ENCODE peak calls at places on chromosomes 3 and 15, in four cellular contexts. F, T, E and K are unnamed samples.

GRCh38 chr15:25783607-25784131 is 79.5 kb downstream of the ATP10A start:
- DNase-seq in T (peak; percentile 28), E (peak; percentile 54), F (no peak), K (no peak)

GRCh38 chr3:1048558-1048957 is 44.3 kb upstream of the CNTN6 start:
- DNase-seq in T (no peak), F (no peak), E (no peak), K (no peak)

GRCh38 chr15:71337197-71337845 is 222.1 kb downstream of the THSD4 start:
- DNase-seq in E (no peak), T (peak; percentile 88), F (no peak), K (peak; percentile 93)

GRCh38 chr15:66129561-66129960 is 124.0 kb downstream of the MEGF11 start:
- DNase-seq in E (no peak), T (peak; percentile 67), F (no peak), K (no peak)

GRCh38 chr3:56758539-56758981 is 43.2 kb downstream of the ARHGEF3 start:
- DNase-seq in E (no peak), T (peak; percentile 95), F (peak; percentile 83), K (peak; percentile 87)

GRCh38 chr15:31080618-31081017 is 20.9 kb downstream of the TRPM1 start:
- DNase-seq in F (peak; percentile 18), T (peak; percentile 26), E (peak; percentile 15), K (no peak)

GRCh38 chr3:50330330-50330729 is 2.3 kb upstream of the TUSC2 start:
- DNase-seq in T (no peak), F (no peak), E (no peak), K (no peak)

GRCh38 chr3:57079221-57079831 is 18.9 kb downstream of the SPATA12 start:
- DNase-seq in E (peak; percentile 64), F (peak; percentile 60), T (peak; percentile 61), K (peak; percentile 27)

GRCh38 chr15:96358006-96358794 is 27.7 kb downstream of the NR2F2 start:
- DNase-seq in T (peak; percentile 1), E (no peak), F (no peak), K (no peak)

GRCh38 chr15:65638681-65639089 is 16.9 kb downstream of the SLC24A1 start:
- DNase-seq in F (peak; percentile 86), T (peak; percentile 71), E (peak; percentile 83), K (peak; percentile 71)

GRCh38 chr3:166444756-166445155 is 607.5 kb upstream of the BCHE start:
- DNase-seq in T (no peak), E (no peak), F (peak; percentile 98), K (peak; percentile 94)

GRCh38 chr3:10933958-10934481 is 58.5 kb upstream of the SLC6A1 start:
- DNase-seq in F (peak; percentile 63), E (no peak), T (no peak), K (peak; percentile 67)

GRCh38 chr3:175208316-175208715 is 349.2 kb downstream of the NAALADL2 start:
- DNase-seq in T (no peak), E (no peak), F (peak; percentile 38), K (no peak)